ENCODE peak calls at places on chromosomes 6 and 20, in four cellular contexts. S, W, T and K are unnamed samples. For H3K36me3, the result is how much of the 10 kb centered on the place peaks cover.

GRCh38 chr6:40588480-40588879 is 1.3 kb upstream of the LRFN2 start:
- DNase-seq in S (no peak), W (no peak), T (no peak), K (no peak)

GRCh38 chr20:45968081-45968671 is 3.8 kb downstream of the ZNF335 start:
- DNase-seq in S (no peak), W (no peak), T (no peak), K (no peak)

GRCh38 chr6:35476004-35476403 is 7.8 kb downstream of the RPL10A start:
- DNase-seq in S (no peak), W (no peak), T (no peak), K (no peak)

GRCh38 chr20:1537731-1538058 is 19.8 kb downstream of the SIRPD start:
- DNase-seq in S (no peak), W (peak), T (peak), K (no peak)

GRCh38 chr6:150600302-150601017 is 775 bp downstream of the PLEKHG1 start:
- DNase-seq in S (peak), W (peak), T (peak), K (peak)

GRCh38 chr6:39870950-39871349 is 63.3 kb downstream of the MOCS1 start:
- DNase-seq in S (no peak), W (no peak), T (no peak), K (no peak)

GRCh38 chr20:47691632-47692031 is 93.6 kb downstream of the SULF2 start:
- DNase-seq in S (no peak), W (no peak), T (no peak), K (no peak)

GRCh38 chr20:51339721-51340450 is 202.6 kb downstream of the NFATC2 start:
- DNase-seq in S (no peak), W (no peak), T (no peak), K (no peak)

GRCh38 chr6:65623569-65623968 is 83.5 kb downstream of the EYS start:
- DNase-seq in S (no peak), W (no peak), T (no peak), K (no peak)

GRCh38 chr20:35729283-35729807 is 12.7 kb downstream of the RBM39 start:
- DNase-seq in S (no peak), W (no peak), T (no peak), K (no peak)

GRCh38 chr20:16132399-16132798 is 440.8 kb downstream of the KIF16B start:
- DNase-seq in S (no peak), W (no peak), T (no peak), K (no peak)

GRCh38 chr20:63029358-63030121 is 22.8 kb upstream of the BHLHE23 start:
- DNase-seq in S (no peak), W (no peak), T (peak), K (peak)

GRCh38 chr6:31355540-31355988 is 1.4 kb downstream of the HLA-B start:
- DNase-seq in S (no peak), W (peak), T (no peak), K (no peak)

GRCh38 chr6:151254451-151255081 is 14.8 kb downstream of the AKAP12 start:
- DNase-seq in S (no peak), W (no peak), T (no peak), K (no peak)

GRCh38 chr6:42952389-42952788 is 8.2 kb upstream of the GNMT start:
- DNase-seq in S (no peak), W (no peak), T (no peak), K (no peak)

GRCh38 chr20:1272368-1273155 is 6.5 kb downstream of the SNPH start:
- DNase-seq in S (no peak), W (no peak), T (no peak), K (no peak)

GRCh38 chr6:16420715-16421461 is 182.5 kb downstream of the GMPR start:
- DNase-seq in S (no peak), W (peak), T (no peak), K (no peak)

GRCh38 chr6:152745509-152746171 is 5.0 kb upstream of the VIP start:
- DNase-seq in S (no peak), W (no peak), T (no peak), K (no peak)

GRCh38 chr20:24289737-24290481 is 179.5 kb upstream of the SYNDIG1 start:
- DNase-seq in S (no peak), W (no peak), T (no peak), K (no peak)

GRCh38 chr6:2841264-2842138 is at the start of gene SERPINB1:
- DNase-seq in S (peak), W (peak), T (peak), K (peak)

GRCh38 chr20:35886537-35886936 is 67.8 kb downstream of the SCAND1 start:
- DNase-seq in S (no peak), W (no peak), T (peak), K (no peak)

GRCh38 chr20:57897156-57897874 is 187.5 kb upstream of the PMEPA1 start:
- DNase-seq in S (no peak), W (no peak), T (no peak), K (no peak)

GRCh38 chr20:57896017-57896416 is 186.2 kb upstream of the PMEPA1 start:
- DNase-seq in S (no peak), W (no peak), T (no peak), K (no peak)

GRCh38 chr20:57895161-57895855 is 185.5 kb upstream of the PMEPA1 start:
- DNase-seq in S (no peak), W (no peak), T (no peak), K (no peak)

GRCh38 chr20:57897891-57898290 is 188.1 kb upstream of the PMEPA1 start:
- DNase-seq in S (no peak), W (no peak), T (no peak), K (peak)

GRCh38 chr20:57896563-57896962 is 186.7 kb upstream of the PMEPA1 start:
- DNase-seq in S (no peak), W (no peak), T (no peak), K (no peak)
- H3K36me3 ChIP-seq in S (under half), W (under half), T (under half), K (under half)

DNA sequence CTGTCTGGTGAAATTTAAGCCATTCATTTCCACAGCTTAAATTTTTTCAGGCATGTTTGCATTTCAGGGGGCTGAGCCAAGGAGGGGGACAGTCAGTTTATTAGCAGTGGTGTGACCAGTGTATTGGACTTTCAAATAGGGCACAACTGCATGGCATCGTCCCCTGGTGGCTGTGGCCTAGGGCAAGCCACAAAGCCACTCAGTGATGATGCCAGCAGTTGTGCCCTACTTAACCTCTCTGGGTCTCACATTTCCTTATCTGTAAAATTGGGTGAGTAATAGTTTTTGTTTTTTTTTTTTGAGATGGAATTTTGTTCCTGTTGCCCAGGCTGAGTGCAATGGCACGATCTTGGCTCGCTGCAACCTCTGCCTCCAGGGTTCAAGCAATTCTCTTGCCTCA is 48.0 kb downstream of the CDC5L start:
- DNase-seq in S (no peak), W (no peak), T (no peak), K (no peak)
- H3K36me3 ChIP-seq in S (under half), W (under half), T (under half), K (under half)

DNA sequence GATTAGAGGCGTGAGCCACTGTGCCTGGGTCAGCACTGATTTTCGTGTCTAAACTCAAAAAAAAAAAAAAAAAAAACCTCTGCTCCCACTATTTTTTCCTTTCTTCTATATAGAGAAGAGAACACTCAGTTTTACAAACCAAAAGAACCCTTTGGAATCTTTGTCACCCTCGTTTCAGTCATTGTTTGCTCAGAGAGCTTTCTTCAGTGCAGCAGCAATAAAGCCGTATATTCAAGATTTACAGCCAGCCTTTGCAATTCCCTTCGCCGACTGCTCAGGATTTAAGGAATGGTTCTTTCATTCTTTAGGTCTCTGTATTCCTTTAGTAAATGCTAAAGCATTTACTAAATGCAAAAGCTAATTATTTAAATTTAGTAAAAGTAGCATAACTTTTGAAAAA is 20.1 kb downstream of the RIOK1 start:
- DNase-seq in S (no peak), W (no peak), T (no peak), K (no peak)
- H3K36me3 ChIP-seq in S (under half), W (under half), T (half or more), K (under half)

GRCh38 chr20:49063279-49063678 is 17.2 kb downstream of the CSE1L start:
- DNase-seq in S (no peak), W (no peak), T (no peak), K (no peak)
- H3K36me3 ChIP-seq in S (under half), W (under half), T (half or more), K (under half)

DNA sequence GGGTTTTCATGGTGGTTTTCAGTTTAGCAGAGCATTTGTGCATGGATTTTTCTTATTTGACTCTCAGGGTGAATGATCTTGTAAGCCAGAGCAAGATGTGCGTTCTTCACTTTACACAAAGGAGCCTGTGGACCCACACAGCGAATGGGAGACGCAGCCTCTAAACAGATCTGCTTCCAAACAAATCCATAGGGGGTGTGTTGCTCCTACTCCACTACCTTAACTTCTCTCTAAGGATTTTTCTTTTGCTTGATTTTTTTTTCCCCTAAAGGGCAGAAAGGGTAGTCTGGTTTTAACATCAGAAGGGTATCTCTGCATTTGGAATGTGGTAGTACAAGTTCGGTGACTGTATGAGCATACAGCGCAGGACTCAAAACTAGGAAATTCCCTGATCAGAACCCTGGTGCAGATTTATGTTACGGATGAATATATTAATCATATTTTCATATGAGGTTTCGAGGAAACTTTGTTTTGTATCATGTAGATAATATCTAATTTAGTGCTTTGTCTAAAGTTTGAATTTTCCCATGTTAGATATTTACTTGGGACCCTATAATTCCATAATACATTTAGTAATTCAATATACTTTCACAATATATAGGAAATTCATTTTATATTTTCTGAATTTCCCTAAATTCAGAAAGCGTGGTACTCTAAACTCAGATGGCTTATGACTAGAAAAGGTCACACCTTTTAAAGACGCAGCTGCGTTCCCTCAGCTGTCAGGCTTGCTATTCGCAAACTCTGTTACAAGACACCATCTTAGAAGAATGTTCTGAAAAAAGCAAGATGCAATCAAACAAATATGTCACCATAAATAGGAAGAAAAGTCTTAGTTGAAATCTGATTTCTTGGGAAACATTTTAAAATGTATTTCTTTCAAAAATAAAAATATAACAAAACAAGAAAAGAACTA is 196.9 kb downstream of the TMEM242 start:
- DNase-seq in S (no peak), W (no peak), T (no peak), K (no peak)
- H3K36me3 ChIP-seq in S (under half), W (under half), T (under half), K (under half)

GRCh38 chr6:53020005-53020744 is 25.1 kb upstream of the GSTA4 start:
- DNase-seq in S (no peak), W (no peak), T (no peak), K (no peak)
- H3K36me3 ChIP-seq in S (under half), W (under half), T (under half), K (under half)

GRCh38 chr6:120606743-120607142 is 727.5 kb downstream of the TBC1D32 start:
- DNase-seq in S (no peak), W (no peak), T (no peak), K (no peak)
- H3K36me3 ChIP-seq in S (under half), W (under half), T (under half), K (under half)

DNA sequence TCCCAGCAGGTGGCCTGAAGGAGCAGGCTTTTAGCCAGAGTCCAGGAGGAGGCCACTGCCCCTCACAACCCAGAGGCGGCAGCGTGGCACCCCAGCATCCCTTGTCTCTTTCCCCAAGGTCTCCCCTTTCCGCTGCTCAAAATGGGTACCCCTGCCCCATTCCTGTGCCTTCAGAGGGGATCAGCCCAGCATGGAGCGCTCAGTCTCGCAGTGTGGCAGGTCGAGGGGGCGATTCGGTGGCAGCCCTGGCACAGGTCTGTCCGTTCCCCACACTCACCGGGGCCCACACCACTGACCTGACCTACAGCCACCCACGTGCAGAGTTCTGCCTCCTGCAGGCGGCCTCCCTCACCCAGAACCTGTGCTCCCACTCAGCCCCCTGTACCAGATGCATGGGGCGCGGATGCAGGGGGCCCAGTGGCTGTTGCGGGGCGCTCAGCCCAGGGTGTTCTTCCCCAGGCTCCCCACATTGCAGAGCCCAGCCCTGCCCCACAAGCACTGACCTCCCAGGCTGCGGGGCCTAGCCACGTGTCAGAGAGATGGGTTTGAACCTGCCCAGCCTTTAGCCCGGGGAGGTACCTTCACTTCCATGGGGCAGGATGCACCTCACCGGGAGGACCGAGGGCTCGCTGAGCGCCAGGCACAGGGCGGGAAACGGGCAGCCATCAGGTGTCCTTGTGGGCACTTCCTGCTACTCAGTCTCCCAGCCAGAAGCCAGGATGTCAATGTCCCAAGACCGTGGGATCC is 41.8 kb downstream of the DSTN start:
- DNase-seq in S (peak), W (no peak), T (no peak), K (peak)
- H3K36me3 ChIP-seq in S (under half), W (under half), T (under half), K (under half)